ENCODE peak calls at places on chromosomes 12 and 14, in eight cellular contexts. One of them, this sample, is unnamed.

GRCh38 chr12:116142936-116143882 is 134.3 kb downstream of the MED13L start:
- DNase-seq in endothelial cell of umbilical vein: peak; percentile 97
- DNase-seq in hepatocyte: no peak
- DNase-seq in tibial artery: no peak
- DNase-seq in aorta: no peak
- DNase-seq in Caco-2: no peak
- DNase-seq in NT2/D1: no peak
- DNase-seq in stomach: no peak
- DNase-seq in this sample: no peak

GRCh38 chr12:31008961-31009840 is 64.5 kb upstream of the DDX11 start:
- DNase-seq in Caco-2: no peak
- DNase-seq in stomach: no peak
- DNase-seq in NT2/D1: no peak
- DNase-seq in aorta: no peak
- DNase-seq in endothelial cell of umbilical vein: no peak
- DNase-seq in tibial artery: peak; percentile 27
- DNase-seq in hepatocyte: no peak
- DNase-seq in this sample: no peak

GRCh38 chr12:72974954-72975555 is 702.9 kb downstream of the TRHDE start:
- DNase-seq in aorta: no peak
- DNase-seq in stomach: no peak
- DNase-seq in NT2/D1: no peak
- DNase-seq in hepatocyte: no peak
- DNase-seq in endothelial cell of umbilical vein: no peak
- DNase-seq in tibial artery: no peak
- DNase-seq in Caco-2: no peak
- DNase-seq in this sample: no peak

GRCh38 chr12:77189463-77189862 is 124.1 kb upstream of the E2F7 start:
- DNase-seq in NT2/D1: no peak
- DNase-seq in aorta: no peak
- DNase-seq in Caco-2: no peak
- DNase-seq in tibial artery: no peak
- DNase-seq in stomach: no peak
- DNase-seq in hepatocyte: peak; percentile 26
- DNase-seq in endothelial cell of umbilical vein: no peak
- DNase-seq in this sample: no peak

GRCh38 chr12:124868252-124868965 is 4.7 kb upstream of the SCARB1 start:
- DNase-seq in endothelial cell of umbilical vein: no peak
- DNase-seq in hepatocyte: no peak
- DNase-seq in aorta: no peak
- DNase-seq in tibial artery: no peak
- DNase-seq in NT2/D1: no peak
- DNase-seq in Caco-2: no peak
- DNase-seq in stomach: no peak
- DNase-seq in this sample: no peak

GRCh38 chr14:93462479-93462878 is 31.7 kb downstream of the UNC79 start:
- DNase-seq in Caco-2: no peak
- DNase-seq in endothelial cell of umbilical vein: no peak
- DNase-seq in tibial artery: no peak
- DNase-seq in stomach: no peak
- DNase-seq in aorta: no peak
- DNase-seq in NT2/D1: no peak
- DNase-seq in hepatocyte: no peak
- DNase-seq in this sample: no peak

GRCh38 chr12:10235761-10236631 is 23.3 kb downstream of the GABARAPL1 start:
- DNase-seq in tibial artery: no peak
- DNase-seq in endothelial cell of umbilical vein: peak; percentile 55
- DNase-seq in Caco-2: peak; percentile 43
- DNase-seq in aorta: no peak
- DNase-seq in stomach: peak; percentile 31
- DNase-seq in NT2/D1: peak; percentile 72
- DNase-seq in hepatocyte: peak; percentile 59
- DNase-seq in this sample: no peak

GRCh38 chr12:119178544-119179334 is at the start of gene HSPB8:
- DNase-seq in endothelial cell of umbilical vein: peak; percentile 68
- DNase-seq in aorta: peak; percentile 98
- DNase-seq in hepatocyte: peak; percentile 93
- DNase-seq in stomach: peak; percentile 81
- DNase-seq in Caco-2: peak; percentile 81
- DNase-seq in tibial artery: peak; percentile 99
- DNase-seq in NT2/D1: peak; percentile 30
- DNase-seq in this sample: peak; percentile 57

GRCh38 chr12:86647800-86648199 is 391.6 kb upstream of the MGAT4C start:
- DNase-seq in endothelial cell of umbilical vein: no peak
- DNase-seq in NT2/D1: no peak
- DNase-seq in stomach: no peak
- DNase-seq in tibial artery: no peak
- DNase-seq in hepatocyte: no peak
- DNase-seq in aorta: no peak
- DNase-seq in Caco-2: no peak
- DNase-seq in this sample: no peak

GRCh38 chr12:104602901-104603300 is 146.2 kb downstream of the CHST11 start:
- DNase-seq in Caco-2: no peak
- DNase-seq in stomach: no peak
- DNase-seq in tibial artery: no peak
- DNase-seq in aorta: no peak
- DNase-seq in NT2/D1: no peak
- DNase-seq in hepatocyte: no peak
- DNase-seq in endothelial cell of umbilical vein: no peak
- DNase-seq in this sample: no peak

GRCh38 chr14:47833006-47833405 is 157.6 kb upstream of the MDGA2 start:
- DNase-seq in stomach: no peak
- DNase-seq in hepatocyte: no peak
- DNase-seq in aorta: no peak
- DNase-seq in Caco-2: no peak
- DNase-seq in endothelial cell of umbilical vein: no peak
- DNase-seq in NT2/D1: no peak
- DNase-seq in tibial artery: no peak
- DNase-seq in this sample: no peak

GRCh38 chr12:124939428-124940142 is 25.1 kb upstream of the UBC start:
- DNase-seq in hepatocyte: peak; percentile 93
- DNase-seq in NT2/D1: peak; percentile 93
- DNase-seq in stomach: peak; percentile 86
- DNase-seq in tibial artery: peak; percentile 92
- DNase-seq in Caco-2: peak; percentile 93
- DNase-seq in endothelial cell of umbilical vein: peak; percentile 91
- DNase-seq in aorta: peak; percentile 95
- DNase-seq in this sample: peak; percentile 93

GRCh38 chr12:6225630-6226001 is 25.4 kb downstream of the CD9 start:
- DNase-seq in NT2/D1: no peak
- DNase-seq in hepatocyte: peak; percentile 4
- DNase-seq in endothelial cell of umbilical vein: no peak
- DNase-seq in stomach: no peak
- DNase-seq in aorta: no peak
- DNase-seq in Caco-2: no peak
- DNase-seq in tibial artery: no peak
- DNase-seq in this sample: no peak

GRCh38 chr12:107983871-107984480 is 145.1 kb upstream of the WSCD2 start:
- DNase-seq in stomach: no peak
- DNase-seq in Caco-2: no peak
- DNase-seq in hepatocyte: no peak
- DNase-seq in aorta: no peak
- DNase-seq in endothelial cell of umbilical vein: no peak
- DNase-seq in NT2/D1: no peak
- DNase-seq in tibial artery: no peak
- DNase-seq in this sample: no peak

GRCh38 chr12:116053479-116054195 is 223.9 kb downstream of the MED13L start:
- DNase-seq in stomach: no peak
- DNase-seq in NT2/D1: no peak
- DNase-seq in tibial artery: peak; percentile 75
- DNase-seq in endothelial cell of umbilical vein: peak; percentile 31
- DNase-seq in aorta: no peak
- DNase-seq in hepatocyte: peak; percentile 40
- DNase-seq in Caco-2: peak; percentile 66
- DNase-seq in this sample: peak; percentile 23

DNA sequence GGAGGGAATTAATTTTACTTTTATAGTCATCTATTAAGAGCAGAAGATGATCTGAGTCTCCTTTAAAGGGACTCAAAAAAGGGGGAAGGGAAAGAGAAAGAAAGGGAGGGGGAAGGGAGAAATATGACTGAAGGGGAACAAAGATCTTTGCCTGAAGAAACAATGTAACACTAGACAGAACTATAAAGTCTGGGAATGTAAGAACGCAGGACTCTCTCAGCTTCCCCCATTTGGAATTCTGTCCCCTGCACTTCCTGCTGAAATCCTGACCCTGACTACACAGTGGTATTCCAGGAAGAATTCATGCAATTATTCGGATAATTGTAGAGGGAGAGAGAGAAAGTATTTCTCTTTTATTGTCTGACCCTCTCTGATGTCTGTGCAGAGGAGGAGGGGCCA is 8.6 kb upstream of the HOXC11 start:
- DNase-seq in stomach: no peak
- DNase-seq in endothelial cell of umbilical vein: no peak
- DNase-seq in Caco-2: no peak
- DNase-seq in aorta: no peak
- DNase-seq in tibial artery: no peak
- DNase-seq in hepatocyte: no peak
- DNase-seq in NT2/D1: no peak
- DNase-seq in this sample: no peak
- H3K4me3 ChIP-seq in stomach: no peak overlapping the region
- H3K4me3 ChIP-seq in endothelial cell of umbilical vein: no peak overlapping the region
- H3K4me3 ChIP-seq in Caco-2: no peak overlapping the region
- H3K4me3 ChIP-seq in aorta: no peak overlapping the region
- H3K4me3 ChIP-seq in tibial artery: peak overlapping the region; percentile 62
- H3K4me3 ChIP-seq in hepatocyte: no peak overlapping the region
- H3K4me3 ChIP-seq in NT2/D1: no peak overlapping the region
- H3K4me3 ChIP-seq in this sample: no peak overlapping the region

DNA sequence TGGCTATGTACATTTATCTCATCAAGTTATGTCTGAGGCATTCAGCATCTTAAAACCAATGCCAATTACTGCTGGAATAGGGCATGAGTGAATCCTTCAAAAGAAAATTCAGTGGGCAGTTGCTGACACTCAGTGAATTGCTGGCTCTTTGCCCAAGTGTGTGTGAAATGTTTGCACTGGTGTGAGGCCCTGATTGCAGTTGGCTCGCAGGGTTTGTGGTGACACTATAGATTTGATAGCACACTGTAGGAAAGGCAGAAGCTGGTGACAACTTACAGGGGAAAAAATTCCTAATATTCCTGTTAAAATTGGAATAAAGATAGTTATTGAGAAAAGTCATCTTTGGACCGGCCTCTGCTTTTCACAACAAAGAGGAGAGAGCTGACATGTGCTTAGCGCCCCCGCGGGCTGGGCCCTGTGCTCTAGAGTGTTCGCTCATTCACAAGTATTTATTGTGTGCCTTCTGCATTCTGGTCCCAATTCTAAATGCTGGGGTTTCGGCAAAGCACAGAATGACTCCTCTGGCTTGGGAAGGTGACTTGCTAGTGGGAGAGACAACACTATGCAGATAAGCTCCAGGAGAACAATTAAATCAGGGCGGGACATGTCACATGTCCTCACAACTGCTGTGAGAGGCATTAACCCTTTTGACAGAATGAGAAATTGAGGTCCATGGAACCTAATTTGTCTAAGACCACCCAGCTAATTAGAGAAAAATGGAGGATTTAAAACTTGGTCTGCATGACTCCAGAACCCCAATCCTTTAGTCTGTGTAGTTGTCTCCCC is 418.7 kb downstream of the NPAS3 start:
- DNase-seq in aorta: no peak
- DNase-seq in endothelial cell of umbilical vein: no peak
- DNase-seq in stomach: peak; percentile 61
- DNase-seq in Caco-2: no peak
- DNase-seq in tibial artery: no peak
- DNase-seq in NT2/D1: no peak
- DNase-seq in hepatocyte: peak; percentile 11
- DNase-seq in this sample: peak; percentile 65
- H3K36me3 ChIP-seq in aorta: no peaks in the 10 kb centered on the region
- H3K36me3 ChIP-seq in endothelial cell of umbilical vein: no peaks in the 10 kb centered on the region
- H3K36me3 ChIP-seq in stomach: no peaks in the 10 kb centered on the region
- H3K36me3 ChIP-seq in Caco-2: no peaks in the 10 kb centered on the region
- H3K36me3 ChIP-seq in tibial artery: no peaks in the 10 kb centered on the region
- H3K36me3 ChIP-seq in NT2/D1: no peaks in the 10 kb centered on the region
- H3K36me3 ChIP-seq in hepatocyte: no peaks in the 10 kb centered on the region
- H3K36me3 ChIP-seq in this sample: no peaks in the 10 kb centered on the region

DNA sequence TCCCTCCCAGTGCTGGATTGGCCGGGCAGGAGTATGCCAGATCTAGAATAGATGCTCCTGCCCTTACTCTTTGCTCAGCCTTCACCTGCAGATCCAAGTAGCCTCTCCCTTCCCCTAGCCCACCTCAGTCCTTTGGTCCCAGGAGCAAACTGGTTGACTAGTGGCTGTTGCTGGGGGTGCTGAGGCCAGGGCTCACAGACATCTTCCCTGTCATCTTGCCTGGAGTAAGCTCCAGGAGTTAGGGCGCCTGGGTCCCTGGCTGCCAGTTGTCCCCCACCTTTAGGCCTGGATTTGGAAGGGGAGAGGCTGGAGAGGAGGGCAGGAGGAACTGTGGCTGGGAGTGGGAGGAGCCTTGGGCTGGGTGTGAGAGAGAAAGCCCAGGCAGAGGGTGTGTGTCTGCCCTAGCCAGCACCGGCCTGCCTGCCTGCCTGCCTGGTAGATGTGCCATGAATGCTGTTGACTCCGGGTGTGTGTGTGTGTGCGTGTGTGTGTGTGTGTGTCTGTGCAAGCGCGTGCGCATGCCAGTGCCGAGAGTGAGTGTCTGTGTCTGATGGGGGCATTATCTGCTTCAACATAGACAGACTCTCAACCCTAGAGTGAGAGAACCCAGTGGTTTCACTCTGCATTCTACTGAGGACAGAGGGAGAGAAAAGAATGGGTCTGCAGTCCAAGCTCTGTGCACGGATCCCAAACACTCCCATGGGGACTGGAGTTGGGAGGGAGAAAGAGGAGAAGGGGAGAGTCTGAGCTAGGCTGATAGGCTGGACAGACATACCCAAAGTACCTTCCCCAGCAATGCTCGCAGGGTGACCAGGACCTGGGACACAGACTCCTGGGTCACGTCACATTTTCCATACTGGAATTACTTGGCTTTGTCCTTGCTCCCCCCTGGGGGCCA is 881 bp upstream of the RARG start:
- DNase-seq in Caco-2: no peak
- DNase-seq in aorta: peak; percentile 84
- DNase-seq in stomach: peak; percentile 70
- DNase-seq in tibial artery: peak; percentile 89
- DNase-seq in hepatocyte: peak; percentile 72
- DNase-seq in NT2/D1: no peak
- DNase-seq in endothelial cell of umbilical vein: no peak
- DNase-seq in this sample: peak; percentile 89
- H3K4me3 ChIP-seq in Caco-2: peak overlapping the region; percentile 55
- H3K4me3 ChIP-seq in aorta: peak overlapping the region; percentile 21
- H3K4me3 ChIP-seq in stomach: peak overlapping the region; percentile 73
- H3K4me3 ChIP-seq in tibial artery: peak overlapping the region; percentile 90
- H3K4me3 ChIP-seq in hepatocyte: peak overlapping the region; percentile 27
- H3K4me3 ChIP-seq in NT2/D1: peak overlapping the region; percentile 42
- H3K4me3 ChIP-seq in endothelial cell of umbilical vein: no peak overlapping the region
- H3K4me3 ChIP-seq in this sample: peak overlapping the region; percentile 49

DNA sequence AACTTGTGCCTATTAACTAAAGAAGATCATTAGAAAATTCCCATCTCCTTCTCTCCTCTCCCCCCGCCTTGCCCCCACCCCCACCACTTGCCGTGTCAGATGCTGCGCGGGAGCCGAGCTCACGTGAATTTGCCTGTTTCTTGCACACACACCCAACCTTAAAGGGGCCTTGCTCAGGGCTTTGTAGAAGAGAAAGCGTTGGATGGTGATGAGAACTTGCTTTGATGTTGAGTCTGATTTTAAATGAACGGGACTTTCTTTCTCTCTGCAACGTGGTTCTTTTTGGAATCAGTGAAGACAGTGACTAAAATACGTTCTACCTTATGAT is 172.2 kb upstream of the PARP11 start:
- DNase-seq in Caco-2: no peak
- DNase-seq in tibial artery: no peak
- DNase-seq in stomach: no peak
- DNase-seq in hepatocyte: no peak
- DNase-seq in endothelial cell of umbilical vein: no peak
- DNase-seq in NT2/D1: no peak
- DNase-seq in aorta: no peak
- DNase-seq in this sample: no peak
- H3K36me3 ChIP-seq in Caco-2: no peaks in the 10 kb centered on the region
- H3K36me3 ChIP-seq in tibial artery: no peaks in the 10 kb centered on the region
- H3K36me3 ChIP-seq in stomach: no peaks in the 10 kb centered on the region
- H3K36me3 ChIP-seq in hepatocyte: no peaks in the 10 kb centered on the region
- H3K36me3 ChIP-seq in endothelial cell of umbilical vein: no peaks in the 10 kb centered on the region
- H3K36me3 ChIP-seq in NT2/D1: no peaks in the 10 kb centered on the region
- H3K36me3 ChIP-seq in aorta: no peaks in the 10 kb centered on the region
- H3K36me3 ChIP-seq in this sample: no peaks in the 10 kb centered on the region

This sample was measured in colonic mucosa.